ENCODE peak calls at places on chromosomes 11 and 22, in four cellular contexts. T is fibroblast of lung; R is CD4-positive, alpha-beta memory T cell; M is psoas muscle. O is an unnamed sample.

GRCh38 chr11:15842345-15842744 is 514.0 kb downstream of the SOX6 start:
- DNase-seq in T (no peak), R (no peak), M (no peak), O (no peak)

GRCh38 chr11:128506999-128507591 is 80.3 kb downstream of the ETS1 start:
- DNase-seq in R (no peak), M (peak; percentile 90), T (peak; percentile 99), O (peak; percentile 75)

GRCh38 chr11:87583931-87584330 is 546.2 kb downstream of the TMEM135 start:
- DNase-seq in M (no peak), R (no peak), T (no peak), O (no peak)

GRCh38 chr11:107102692-107103463 is 84.6 kb upstream of the GUCY1A2 start:
- DNase-seq in R (no peak), T (no peak), M (peak; percentile 16), O (no peak)

GRCh38 chr11:46659908-46660307 is 40.5 kb downstream of the ARHGAP1 start:
- DNase-seq in M (peak; percentile 45), T (peak; percentile 69), R (no peak), O (no peak)

GRCh38 chr11:102187416-102188125 is 77.3 kb downstream of the YAP1 start:
- DNase-seq in R (no peak), M (no peak), T (peak; percentile 87), O (no peak)

GRCh38 chr11:114399490-114399889 is 821 bp downstream of the C11orf71 start:
- DNase-seq in R (no peak), T (no peak), M (no peak), O (no peak)

GRCh38 chr11:47083913-47084312 is 92.8 kb downstream of the ARFGAP2 start:
- DNase-seq in T (peak; percentile 65), M (no peak), R (no peak), O (no peak)

GRCh38 chr22:30305519-30305905 is 16.2 kb upstream of the CASTOR1 start:
- DNase-seq in R (peak; percentile 65), M (peak; percentile 71), T (no peak), O (peak; percentile 78)

GRCh38 chr11:91394718-91395414 is 829.8 kb upstream of the FAT3 start:
- DNase-seq in T (no peak), M (no peak), R (no peak), O (no peak)

GRCh38 chr11:128548655-128549255 is 38.6 kb downstream of the ETS1 start:
- DNase-seq in T (peak; percentile 80), M (peak; percentile 62), R (peak; percentile 39), O (peak; percentile 81)

GRCh38 chr11:720642-721346 is 14.8 kb downstream of the EPS8L2 start:
- DNase-seq in M (peak; percentile 47), R (no peak), T (peak; percentile 59), O (no peak)

GRCh38 chr22:36289406-36289870 is 36.5 kb downstream of the APOL1 start:
- DNase-seq in R (no peak), M (no peak), T (no peak), O (no peak)

GRCh38 chr22:24768537-24769374 is 5.8 kb downstream of the PIWIL3 start:
- DNase-seq in M (peak; percentile 18), R (peak; percentile 49), T (peak; percentile 67), O (peak; percentile 63)

GRCh38 chr22:48750826-48751440 is 1076.7 kb downstream of the BRD1 start:
- DNase-seq in T (no peak), M (no peak), R (no peak), O (no peak)

GRCh38 chr11:126105748-126106080 is 43.0 kb upstream of the CDON start:
- DNase-seq in T (no peak), M (no peak), R (no peak), O (no peak)

GRCh38 chr11:31509017-31509411 is 408 bp downstream of the IMMP1L start:
- DNase-seq in R (no peak), M (no peak), T (no peak), O (no peak)

GRCh38 chr22:43946391-43946680 is 8.9 kb upstream of the SAMM50 start:
- DNase-seq in M (no peak), T (no peak), R (no peak), O (no peak)

GRCh38 chr11:25441432-25441831 is 890.5 kb upstream of the ANO3 start:
- DNase-seq in M (no peak), T (peak; percentile 89), R (no peak), O (no peak)

GRCh38 chr11:72625746-72626636 is 48.2 kb downstream of the PDE2A start:
- DNase-seq in T (peak; percentile 36), R (no peak), M (peak; percentile 55), O (peak; percentile 72)

GRCh38 chr11:37364246-37364839 is 766.3 kb upstream of the RAG2 start:
- DNase-seq in M (no peak), R (no peak), T (no peak), O (no peak)

GRCh38 chr11:30429550-30429949 is 106.6 kb downstream of the ARL14EP start:
- DNase-seq in R (no peak), M (no peak), T (no peak), O (no peak)

GRCh38 chr11:119093951-119094815 is 7.5 kb downstream of the DPAGT1 start:
- DNase-seq in T (peak; percentile 43), R (peak; percentile 46), M (peak; percentile 41), O (peak; percentile 39)

GRCh38 chr11:71396548-71397123 is 51.6 kb downstream of the DHCR7 start:
- DNase-seq in M (no peak), R (no peak), T (no peak), O (no peak)

GRCh38 chr11:71420455-71421241 is 27.5 kb downstream of the DHCR7 start:
- DNase-seq in R (no peak), T (peak; percentile 68), M (no peak), O (no peak)

GRCh38 chr11:102287963-102288744 is 29.1 kb upstream of the BIRC3 start:
- DNase-seq in T (peak; percentile 85), M (no peak), R (peak; percentile 74), O (peak; percentile 55)

GRCh38 chr11:35214181-35214770 is 75.3 kb downstream of the CD44 start:
- DNase-seq in T (peak; percentile 17), M (no peak), R (no peak), O (no peak)

GRCh38 chr22:49290711-49291110 is 537.0 kb downstream of the BRD1 start:
- DNase-seq in T (no peak), M (no peak), R (no peak), O (no peak)

GRCh38 chr11:62896049-62896448 is 15.4 kb downstream of the SLC3A2 start:
- DNase-seq in T (no peak), M (no peak), R (no peak), O (peak; percentile 17)

GRCh38 chr11:67705264-67705663 is 30.8 kb upstream of the ALDH3B2 start:
- DNase-seq in T (no peak), M (no peak), R (no peak), O (no peak)

GRCh38 chr22:46040471-46041465 is 63.8 kb upstream of the WNT7B start:
- DNase-seq in R (no peak), M (no peak), T (no peak), O (no peak)

GRCh38 chr22:37016134-37016910 is 2.9 kb downstream of the TST start:
- DNase-seq in R (no peak), T (no peak), M (no peak), O (no peak)

GRCh38 chr22:49009359-49010063 is 818.2 kb downstream of the BRD1 start:
- DNase-seq in T (no peak), M (no peak), R (no peak), O (no peak)

GRCh38 chr11:121899534-121899933 is 216.5 kb downstream of the BLID start:
- DNase-seq in R (no peak), T (no peak), M (no peak), O (no peak)

GRCh38 chr11:93905384-93905783 is 55.0 kb upstream of the VSTM5 start:
- DNase-seq in T (peak; percentile 26), M (no peak), R (no peak), O (no peak)

GRCh38 chr22:30183861-30184278 is 62.7 kb downstream of the LIF start:
- DNase-seq in R (no peak), M (no peak), T (peak; percentile 11), O (no peak)

GRCh38 chr11:66012371-66012945 is 650 bp downstream of the CST6 start:
- DNase-seq in R (no peak), T (no peak), M (no peak), O (no peak)

GRCh38 chr11:65444314-65445051 is 21.9 kb downstream of the NEAT1 start:
- DNase-seq in M (no peak), R (no peak), T (peak; percentile 33), O (no peak)

GRCh38 chr22:19611590-19611989 is 87.4 kb upstream of the CLDN5 start:
- DNase-seq in R (no peak), M (no peak), T (no peak), O (no peak)

GRCh38 chr11:16776716-16777115 is 38.3 kb downstream of the C11orf58 start:
- DNase-seq in R (no peak), M (no peak), T (peak; percentile 84), O (no peak)

GRCh38 chr11:113147249-113147648 is 167.1 kb upstream of the TTC12 start:
- DNase-seq in R (no peak), T (no peak), M (no peak), O (no peak)
- H3K27ac ChIP-seq in R (no peak overlapping the region), T (no peak overlapping the region), M (no peak overlapping the region), O (no peak overlapping the region)

GRCh38 chr22:32805586-32805881 is 4.0 kb downstream of the TIMP3 start:
- DNase-seq in T (no peak), M (no peak), R (no peak), O (no peak)
- H3K4me3 ChIP-seq in T (no peak overlapping the region), M (peak overlapping the region; percentile 78), R (no peak overlapping the region), O (no peak overlapping the region)

DNA sequence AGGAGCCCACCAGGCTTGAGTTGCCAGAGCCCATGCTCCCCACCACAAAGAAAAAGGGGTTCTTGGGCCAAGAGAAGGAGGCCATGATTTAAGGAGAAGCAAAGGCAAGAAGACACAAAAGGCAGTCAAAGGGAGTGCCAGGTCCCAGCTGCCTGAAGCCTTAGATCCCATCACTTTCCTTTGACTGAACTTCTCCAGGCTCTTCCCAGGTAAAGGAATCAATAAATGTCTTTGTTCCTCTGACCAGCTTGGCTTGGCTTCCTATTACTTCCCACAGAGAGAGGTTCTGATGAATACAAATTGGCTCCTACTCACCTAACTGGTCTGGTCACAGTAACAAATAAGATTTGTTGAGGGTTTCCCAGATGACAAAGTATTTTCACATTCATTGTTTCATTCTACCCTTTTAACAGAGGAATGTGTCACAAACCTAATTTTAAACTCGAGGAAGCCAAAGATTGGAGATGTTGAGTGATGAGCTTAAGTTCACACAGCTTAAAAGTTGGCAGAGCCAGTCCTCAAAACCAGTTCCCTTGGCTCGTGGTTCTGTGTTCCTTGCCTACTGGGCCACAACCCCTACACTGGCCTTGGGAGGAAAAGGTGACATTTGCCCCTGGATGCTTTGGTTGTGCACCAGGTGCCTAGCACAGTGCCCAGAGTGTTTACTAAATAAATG is 96.4 kb upstream of the SESN3 start:
- DNase-seq in M (no peak), T (no peak), R (no peak), O (no peak)
- H3K27ac ChIP-seq in M (no peak overlapping the region), T (no peak overlapping the region), R (no peak overlapping the region), O (no peak overlapping the region)

GRCh38 chr11:64306876-64307622 is 1.7 kb downstream of the ESRRA start:
- DNase-seq in M (peak; percentile 51), T (no peak), R (no peak), O (no peak)

GRCh38 chr11:64304316-64305072 is 830 bp upstream of the ESRRA start:
- DNase-seq in M (peak; percentile 94), T (peak; percentile 90), R (peak; percentile 89), O (peak; percentile 93)

GRCh38 chr11:64305075-64305690 is at the start of gene ESRRA:
- DNase-seq in R (peak; percentile 100), M (peak; percentile 100), T (peak; percentile 97), O (peak; percentile 99)

GRCh38 chr11:64305691-64306562 is 603 bp downstream of the ESRRA start:
- DNase-seq in T (peak; percentile 51), R (peak; percentile 68), M (peak; percentile 71), O (peak; percentile 75)

GRCh38 chr11:64306563-64306875 is 1.2 kb downstream of the ESRRA start:
- DNase-seq in M (no peak), R (no peak), T (no peak), O (no peak)
- H3K4me3 ChIP-seq in M (peak overlapping the region; percentile 87), R (peak overlapping the region; percentile 33), T (peak overlapping the region; percentile 67), O (peak overlapping the region; percentile 64)